ENCODE peak calls at places on chromosomes 2 and 18, in six cellular contexts. One of them, this sample, is unnamed.

GRCh38 chr2:202718614-202719013 is 83.8 kb downstream of the FAM117B start:
- DNase-seq in testis: no peak
- DNase-seq in left ventricle myocardium inferior: no peak
- DNase-seq in GM23248: peak
- DNase-seq in CD8-positive, alpha-beta T cell: no peak
- DNase-seq in body of pancreas: no peak
- DNase-seq in this sample: no peak

GRCh38 chr18:61334491-61334850 is 1.2 kb downstream of the CDH20 start:
- DNase-seq in body of pancreas: no peak
- DNase-seq in CD8-positive, alpha-beta T cell: no peak
- DNase-seq in left ventricle myocardium inferior: no peak
- DNase-seq in testis: no peak
- DNase-seq in GM23248: peak
- DNase-seq in this sample: no peak

GRCh38 chr18:51559198-51559901 is 361.9 kb upstream of the MEX3C start:
- DNase-seq in testis: no peak
- DNase-seq in GM23248: no peak
- DNase-seq in left ventricle myocardium inferior: no peak
- DNase-seq in body of pancreas: no peak
- DNase-seq in CD8-positive, alpha-beta T cell: no peak
- DNase-seq in this sample: no peak

GRCh38 chr18:56992777-56993176 is 154.1 kb upstream of the BOD1L2 start:
- DNase-seq in left ventricle myocardium inferior: no peak
- DNase-seq in body of pancreas: no peak
- DNase-seq in CD8-positive, alpha-beta T cell: no peak
- DNase-seq in GM23248: peak
- DNase-seq in testis: no peak
- DNase-seq in this sample: peak

GRCh38 chr2:7044253-7045250 is 127.3 kb downstream of the RNF144A start:
- DNase-seq in body of pancreas: peak
- DNase-seq in CD8-positive, alpha-beta T cell: peak
- DNase-seq in left ventricle myocardium inferior: peak
- DNase-seq in GM23248: peak
- DNase-seq in testis: peak
- DNase-seq in this sample: no peak

GRCh38 chr2:106359512-106359911 is 108.7 kb downstream of the RGPD3 start:
- DNase-seq in CD8-positive, alpha-beta T cell: no peak
- DNase-seq in testis: no peak
- DNase-seq in left ventricle myocardium inferior: no peak
- DNase-seq in body of pancreas: no peak
- DNase-seq in GM23248: no peak
- DNase-seq in this sample: no peak

GRCh38 chr2:239220976-239221375 is 179.8 kb downstream of the HDAC4 start:
- DNase-seq in body of pancreas: no peak
- DNase-seq in left ventricle myocardium inferior: no peak
- DNase-seq in CD8-positive, alpha-beta T cell: no peak
- DNase-seq in GM23248: no peak
- DNase-seq in testis: no peak
- DNase-seq in this sample: no peak

GRCh38 chr2:86251840-86252266 is 52.6 kb downstream of the MRPL35 start:
- DNase-seq in CD8-positive, alpha-beta T cell: no peak
- DNase-seq in GM23248: no peak
- DNase-seq in testis: peak
- DNase-seq in body of pancreas: peak
- DNase-seq in left ventricle myocardium inferior: peak
- DNase-seq in this sample: no peak

GRCh38 chr2:233460726-233461431 is 105.7 kb downstream of the USP40 start:
- DNase-seq in left ventricle myocardium inferior: no peak
- DNase-seq in body of pancreas: no peak
- DNase-seq in CD8-positive, alpha-beta T cell: no peak
- DNase-seq in GM23248: no peak
- DNase-seq in testis: no peak
- DNase-seq in this sample: no peak

GRCh38 chr18:23337599-23338444 is 115.3 kb upstream of the RIOK3 start:
- DNase-seq in left ventricle myocardium inferior: no peak
- DNase-seq in CD8-positive, alpha-beta T cell: no peak
- DNase-seq in body of pancreas: no peak
- DNase-seq in testis: no peak
- DNase-seq in GM23248: peak
- DNase-seq in this sample: no peak

GRCh38 chr2:97849881-97850540 is 136.6 kb downstream of the ZAP70 start:
- DNase-seq in CD8-positive, alpha-beta T cell: no peak
- DNase-seq in testis: no peak
- DNase-seq in left ventricle myocardium inferior: no peak
- DNase-seq in GM23248: peak
- DNase-seq in body of pancreas: no peak
- DNase-seq in this sample: peak

GRCh38 chr2:108834620-108835019 is 48.0 kb downstream of the CCDC138 start:
- DNase-seq in testis: no peak
- DNase-seq in body of pancreas: no peak
- DNase-seq in GM23248: no peak
- DNase-seq in left ventricle myocardium inferior: no peak
- DNase-seq in CD8-positive, alpha-beta T cell: no peak
- DNase-seq in this sample: no peak
- H3K27ac ChIP-seq in testis: no peak
- H3K27ac ChIP-seq in body of pancreas: no peak
- H3K27ac ChIP-seq in GM23248: no peak
- H3K27ac ChIP-seq in left ventricle myocardium inferior: no peak
- H3K27ac ChIP-seq in CD8-positive, alpha-beta T cell: no peak
- H3K27ac ChIP-seq in this sample: no peak

GRCh38 chr2:69945447-69945846 is 16.0 kb downstream of the ASPRV1 start:
- DNase-seq in GM23248: peak
- DNase-seq in body of pancreas: peak
- DNase-seq in testis: no peak
- DNase-seq in CD8-positive, alpha-beta T cell: no peak
- DNase-seq in left ventricle myocardium inferior: no peak
- DNase-seq in this sample: peak

GRCh38 chr2:69947078-69947801 is 14.2 kb downstream of the ASPRV1 start:
- DNase-seq in left ventricle myocardium inferior: no peak
- DNase-seq in testis: no peak
- DNase-seq in body of pancreas: no peak
- DNase-seq in GM23248: no peak
- DNase-seq in CD8-positive, alpha-beta T cell: no peak
- DNase-seq in this sample: no peak

GRCh38 chr2:69948032-69948962 is 13.1 kb downstream of the ASPRV1 start:
- DNase-seq in left ventricle myocardium inferior: no peak
- DNase-seq in GM23248: peak
- DNase-seq in CD8-positive, alpha-beta T cell: no peak
- DNase-seq in testis: no peak
- DNase-seq in body of pancreas: no peak
- DNase-seq in this sample: no peak

GRCh38 chr2:69945900-69946299 is 15.5 kb downstream of the ASPRV1 start:
- DNase-seq in GM23248: no peak
- DNase-seq in left ventricle myocardium inferior: no peak
- DNase-seq in testis: no peak
- DNase-seq in CD8-positive, alpha-beta T cell: no peak
- DNase-seq in body of pancreas: no peak
- DNase-seq in this sample: no peak

DNA sequence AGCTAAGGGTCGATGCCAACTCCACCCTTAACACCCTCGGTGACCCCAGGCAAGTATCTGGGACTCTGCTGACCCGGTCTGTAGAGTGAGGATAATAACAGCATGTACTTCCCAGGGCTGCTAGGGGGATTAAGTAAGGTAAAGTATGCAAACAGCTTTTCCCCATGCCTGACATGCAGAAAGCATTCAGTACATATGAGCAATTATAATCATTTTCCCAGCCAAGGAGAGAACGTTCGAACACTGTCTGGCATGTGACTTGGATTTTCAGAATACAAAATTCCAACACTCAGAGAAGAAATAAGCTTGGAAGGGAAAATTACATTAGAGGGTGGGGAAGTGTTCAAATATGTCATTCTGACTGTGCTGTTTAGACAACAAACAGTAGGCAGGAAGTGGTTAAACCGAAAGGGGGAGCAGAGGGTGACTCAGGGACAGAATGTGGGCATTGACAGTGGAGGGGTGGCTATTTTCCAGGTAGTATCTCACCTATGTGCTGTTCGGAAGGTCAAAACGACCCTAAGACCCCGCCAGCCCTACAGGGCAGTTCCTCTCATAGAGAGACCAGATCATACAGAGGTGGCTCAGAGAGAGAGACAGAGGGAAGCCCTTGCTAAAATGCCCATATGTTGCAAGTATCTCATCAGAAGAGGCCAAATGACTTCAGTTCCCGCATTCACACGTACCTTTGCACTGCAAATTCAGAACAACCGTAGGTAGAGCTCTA is 14.9 kb downstream of the ASPRV1 start:
- DNase-seq in GM23248: peak
- DNase-seq in body of pancreas: no peak
- DNase-seq in left ventricle myocardium inferior: no peak
- DNase-seq in testis: no peak
- DNase-seq in CD8-positive, alpha-beta T cell: no peak
- DNase-seq in this sample: peak
- H3K27ac ChIP-seq in GM23248: peak
- H3K27ac ChIP-seq in body of pancreas: no peak
- H3K27ac ChIP-seq in left ventricle myocardium inferior: no peak
- H3K27ac ChIP-seq in testis: no peak
- H3K27ac ChIP-seq in CD8-positive, alpha-beta T cell: no peak
- H3K27ac ChIP-seq in this sample: peak

GRCh38 chr2:158753561-158754302 is 41.4 kb upstream of the DAPL1 start:
- DNase-seq in GM23248: peak
- DNase-seq in left ventricle myocardium inferior: peak
- DNase-seq in CD8-positive, alpha-beta T cell: no peak
- DNase-seq in testis: peak
- DNase-seq in body of pancreas: peak
- DNase-seq in this sample: no peak
- H3K27ac ChIP-seq in GM23248: no peak
- H3K27ac ChIP-seq in left ventricle myocardium inferior: peak
- H3K27ac ChIP-seq in CD8-positive, alpha-beta T cell: no peak
- H3K27ac ChIP-seq in testis: no peak
- H3K27ac ChIP-seq in body of pancreas: peak
- H3K27ac ChIP-seq in this sample: no peak

GRCh38 chr2:47089083-47089464 is 66.0 kb downstream of the STPG4 start:
- DNase-seq in testis: no peak
- DNase-seq in body of pancreas: no peak
- DNase-seq in GM23248: peak
- DNase-seq in left ventricle myocardium inferior: no peak
- DNase-seq in CD8-positive, alpha-beta T cell: no peak
- DNase-seq in this sample: no peak
- H3K27ac ChIP-seq in testis: no peak
- H3K27ac ChIP-seq in body of pancreas: no peak
- H3K27ac ChIP-seq in GM23248: no peak
- H3K27ac ChIP-seq in left ventricle myocardium inferior: peak
- H3K27ac ChIP-seq in CD8-positive, alpha-beta T cell: no peak
- H3K27ac ChIP-seq in this sample: no peak

GRCh38 chr2:43326116-43326825 is 99.9 kb upstream of the ZFP36L2 start:
- DNase-seq in body of pancreas: no peak
- DNase-seq in testis: no peak
- DNase-seq in left ventricle myocardium inferior: no peak
- DNase-seq in GM23248: no peak
- DNase-seq in CD8-positive, alpha-beta T cell: no peak
- DNase-seq in this sample: peak

GRCh38 chr2:43327119-43327518 is 100.7 kb upstream of the ZFP36L2 start:
- DNase-seq in CD8-positive, alpha-beta T cell: no peak
- DNase-seq in body of pancreas: no peak
- DNase-seq in GM23248: no peak
- DNase-seq in testis: no peak
- DNase-seq in left ventricle myocardium inferior: no peak
- DNase-seq in this sample: no peak

GRCh38 chr2:43323810-43324588 is 97.6 kb upstream of the ZFP36L2 start:
- DNase-seq in testis: peak
- DNase-seq in CD8-positive, alpha-beta T cell: no peak
- DNase-seq in body of pancreas: peak
- DNase-seq in left ventricle myocardium inferior: peak
- DNase-seq in GM23248: peak
- DNase-seq in this sample: no peak

GRCh38 chr2:43324589-43325447 is 98.4 kb upstream of the ZFP36L2 start:
- DNase-seq in GM23248: no peak
- DNase-seq in body of pancreas: peak
- DNase-seq in CD8-positive, alpha-beta T cell: no peak
- DNase-seq in testis: no peak
- DNase-seq in left ventricle myocardium inferior: no peak
- DNase-seq in this sample: no peak

DNA sequence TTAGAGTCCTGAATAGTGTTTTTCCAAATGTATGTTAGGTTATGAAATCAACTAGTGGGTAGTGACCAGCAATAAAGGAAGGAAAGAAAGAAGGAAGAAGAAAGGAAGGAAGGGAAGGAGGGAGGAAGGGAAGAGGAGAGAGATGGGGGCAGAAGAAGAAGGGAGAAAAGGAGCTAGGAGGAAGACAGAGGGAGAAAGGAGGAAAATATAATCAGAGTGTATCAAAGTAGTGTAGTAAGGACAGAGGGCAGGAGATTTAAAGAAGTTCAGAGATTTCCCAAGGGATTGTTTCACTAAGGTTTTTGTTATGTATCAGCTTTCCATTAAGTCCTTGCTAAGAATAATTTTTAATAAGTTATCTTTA is 99.0 kb upstream of the ZFP36L2 start:
- DNase-seq in left ventricle myocardium inferior: no peak
- DNase-seq in testis: no peak
- DNase-seq in GM23248: no peak
- DNase-seq in body of pancreas: no peak
- DNase-seq in CD8-positive, alpha-beta T cell: no peak
- DNase-seq in this sample: no peak
- H3K27ac ChIP-seq in left ventricle myocardium inferior: peak
- H3K27ac ChIP-seq in testis: peak
- H3K27ac ChIP-seq in GM23248: no peak
- H3K27ac ChIP-seq in body of pancreas: no peak
- H3K27ac ChIP-seq in CD8-positive, alpha-beta T cell: no peak
- H3K27ac ChIP-seq in this sample: no peak

DNA sequence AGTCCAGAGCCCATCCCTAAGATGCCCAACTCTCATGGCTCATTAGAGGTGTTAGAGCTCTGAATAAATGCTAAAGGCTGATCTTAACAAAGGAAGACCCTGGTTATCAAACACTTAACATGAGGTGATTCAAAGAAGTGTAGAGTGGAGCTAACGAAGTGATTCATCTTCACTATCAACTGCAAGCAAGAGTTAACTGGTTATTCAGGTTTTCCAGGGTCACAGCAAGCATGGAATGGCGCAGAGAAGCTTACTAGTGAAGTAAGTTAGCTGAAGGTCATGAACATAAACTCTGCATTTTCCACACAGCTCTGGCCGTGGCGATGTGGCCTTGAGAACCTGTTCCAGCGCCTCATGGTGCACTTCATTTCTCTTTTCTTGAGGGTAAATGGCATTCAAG is 17.0 kb downstream of the RND3 start:
- DNase-seq in left ventricle myocardium inferior: no peak
- DNase-seq in testis: no peak
- DNase-seq in CD8-positive, alpha-beta T cell: no peak
- DNase-seq in GM23248: peak
- DNase-seq in body of pancreas: no peak
- DNase-seq in this sample: no peak
- H3K27ac ChIP-seq in left ventricle myocardium inferior: no peak
- H3K27ac ChIP-seq in testis: no peak
- H3K27ac ChIP-seq in CD8-positive, alpha-beta T cell: no peak
- H3K27ac ChIP-seq in GM23248: peak
- H3K27ac ChIP-seq in body of pancreas: no peak
- H3K27ac ChIP-seq in this sample: peak

GRCh38 chr2:205699554-205700289 is 17.4 kb downstream of the NRP2 start:
- DNase-seq in testis: no peak
- DNase-seq in body of pancreas: no peak
- DNase-seq in left ventricle myocardium inferior: no peak
- DNase-seq in GM23248: no peak
- DNase-seq in CD8-positive, alpha-beta T cell: no peak
- DNase-seq in this sample: no peak
- H3K27ac ChIP-seq in testis: no peak
- H3K27ac ChIP-seq in body of pancreas: no peak
- H3K27ac ChIP-seq in left ventricle myocardium inferior: peak
- H3K27ac ChIP-seq in GM23248: peak
- H3K27ac ChIP-seq in CD8-positive, alpha-beta T cell: no peak
- H3K27ac ChIP-seq in this sample: peak

This sample was measured in epithelial cell of prostate.